ENCODE peak calls at places on chromosomes 12 and 14, in six cellular contexts. J is ELR, R is kidney tubule cell, P is Caco-2, O is dorsolateral prefrontal cortex, A is epithelial cell of esophagus. T is an unnamed sample.

GRCh38 chr14:65961004-65961403 is 525.2 kb upstream of the CCDC196 start:
- DNase-seq in O (no peak), R (peak; percentile 49), A (peak; percentile 56), J (peak; percentile 52), P (no peak), T (no peak)

GRCh38 chr12:114562654-114563053 is 121.3 kb downstream of the TBX3 start:
- DNase-seq in J (no peak), P (no peak), R (no peak), A (no peak), O (no peak), T (no peak)

GRCh38 chr12:93199831-93200236 is 177.9 kb upstream of the NUDT4 start:
- DNase-seq in P (no peak), O (no peak), R (peak; percentile 6), J (no peak), A (no peak), T (no peak)

GRCh38 chr12:118189761-118190181 is 53.8 kb downstream of the PEBP1 start:
- DNase-seq in J (peak; percentile 50), P (no peak), R (peak; percentile 38), O (peak; percentile 58), A (no peak), T (no peak)

GRCh38 chr14:54447231-54447692 is 6.1 kb upstream of the CNIH1 start:
- DNase-seq in J (peak; percentile 51), P (peak; percentile 54), O (no peak), A (peak; percentile 93), R (no peak), T (no peak)

GRCh38 chr14:32473476-32473875 is 144.4 kb downstream of the AKAP6 start:
- DNase-seq in O (no peak), P (peak; percentile 87), R (peak; percentile 87), A (peak; percentile 99), J (no peak), T (peak; percentile 75)

GRCh38 chr14:60396718-60397343 is 89.0 kb downstream of the C14orf39 start:
- DNase-seq in A (no peak), P (no peak), R (peak; percentile 13), J (no peak), O (no peak), T (peak; percentile 29)

GRCh38 chr12:16685107-16685506 is 79.1 kb upstream of the LMO3 start:
- DNase-seq in R (no peak), J (no peak), P (no peak), A (peak; percentile 37), O (no peak), T (no peak)

GRCh38 chr14:20722016-20722415 is 23.7 kb upstream of the EDDM3A start:
- DNase-seq in P (no peak), O (no peak), A (no peak), J (no peak), R (no peak), T (no peak)

GRCh38 chr14:71597289-71597920 is 334.8 kb upstream of the RGS6 start:
- DNase-seq in P (no peak), R (no peak), A (peak; percentile 66), O (no peak), J (no peak), T (no peak)

T was measured in retinal pigment epithelial cell.